ENCODE peak calls at places on chromosomes 2 and 18, in ten cellular contexts. A is A549, J is NB4, Y is suprapubic skin, Z is body of pancreas, C is HCT116, H is upper lobe of left lung, M is IMR-90, L is breast epithelium, U is spleen. R is an unnamed sample.

GRCh38 chr2:59932341-59932740 is 621.1 kb downstream of the BCL11A start:
- DNase-seq in A (no peak), J (no peak), Y (no peak), Z (no peak), C (no peak), H (no peak), M (no peak), L (no peak), U (no peak), R (no peak)

GRCh38 chr2:156182132-156182531 is 150.4 kb downstream of the NR4A2 start:
- DNase-seq in A (peak; percentile 15), J (peak; percentile 3), Y (no peak), Z (peak; percentile 63), C (peak; percentile 92), H (peak; percentile 58), M (no peak), L (no peak), U (no peak), R (no peak)

GRCh38 chr18:7577706-7578105 is 10.6 kb downstream of the PTPRM start:
- DNase-seq in A (peak; percentile 39), J (no peak), Y (no peak), Z (no peak), C (no peak), H (no peak), M (peak; percentile 68), L (no peak), U (no peak), R (no peak)

GRCh38 chr2:106144621-106145331 is 49.3 kb downstream of the UXS1 start:
- DNase-seq in A (no peak), J (no peak), Y (no peak), Z (no peak), C (no peak), H (no peak), M (no peak), L (no peak), U (no peak), R (no peak)

GRCh38 chr2:45237128-45237527 is 227.9 kb upstream of the SIX2 start:
- DNase-seq in A (no peak), J (no peak), Y (no peak), Z (no peak), C (no peak), H (no peak), M (peak; percentile 55), L (no peak), U (no peak), R (no peak)

GRCh38 chr2:148888003-148888501 is 13.0 kb downstream of the KIF5C start:
- DNase-seq in A (no peak), J (peak; percentile 47), Y (no peak), Z (no peak), C (no peak), H (no peak), M (no peak), L (no peak), U (peak; percentile 79), R (no peak)

GRCh38 chr18:63774511-63774910 is 707 bp upstream of the SERPINB7 start:
- DNase-seq in A (no peak), J (no peak), Y (no peak), Z (no peak), C (no peak), H (no peak), M (no peak), L (no peak), U (no peak), R (no peak)

GRCh38 chr2:165624139-165624803 is 154.8 kb downstream of the CSRNP3 start:
- DNase-seq in A (no peak), J (no peak), Y (no peak), Z (no peak), C (no peak), H (no peak), M (no peak), L (no peak), U (no peak), R (no peak)

GRCh38 chr2:25825238-25825637 is 53.0 kb downstream of the ASXL2 start:
- DNase-seq in A (no peak), J (peak; percentile 38), Y (no peak), Z (no peak), C (no peak), H (no peak), M (no peak), L (no peak), U (no peak), R (no peak)

GRCh38 chr2:55157474-55157884 is 74.6 kb downstream of the CLHC1 start:
- DNase-seq in A (no peak), J (no peak), Y (no peak), Z (peak; percentile 52), C (no peak), H (no peak), M (peak; percentile 63), L (no peak), U (no peak), R (no peak)

DNA sequence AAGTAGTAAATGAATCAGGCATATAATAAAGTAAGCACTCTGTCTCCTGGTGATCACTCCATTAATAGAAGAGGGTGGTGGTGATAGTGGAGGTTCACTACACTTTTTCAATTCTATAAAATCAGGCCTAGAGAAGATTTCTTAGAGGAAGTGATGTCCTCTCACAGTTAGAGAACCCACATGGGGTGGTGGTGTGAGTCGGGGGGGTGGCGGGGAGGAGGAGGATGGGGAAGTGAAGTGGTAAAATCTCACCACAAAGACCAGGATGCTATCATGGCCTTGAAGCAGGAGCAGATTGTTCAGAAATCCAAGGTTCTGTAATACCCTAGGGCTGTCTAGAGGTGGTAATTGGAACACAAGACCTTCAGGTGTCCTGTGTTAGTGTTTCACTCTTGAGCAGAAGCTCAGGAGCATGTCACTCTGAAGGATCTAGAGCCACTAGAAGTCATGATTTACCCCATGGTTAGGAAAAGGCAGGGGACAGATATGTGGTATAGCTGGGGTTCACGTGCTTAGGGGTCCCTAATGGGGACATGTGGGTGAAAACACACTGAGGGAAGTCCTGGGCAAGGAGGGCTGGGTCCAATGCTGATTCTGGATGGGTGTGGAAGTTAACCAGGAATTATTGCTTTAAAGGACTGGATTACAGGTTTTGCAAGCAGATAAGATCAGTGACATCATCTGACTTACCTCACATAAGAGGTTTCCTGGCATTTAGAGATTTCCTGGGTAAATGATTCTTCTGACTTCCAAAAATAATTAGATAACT is 31.0 kb downstream of the RNF125 start:
- DNase-seq in A (peak; percentile 9), J (peak; percentile 91), Y (no peak), Z (no peak), C (no peak), H (peak; percentile 66), M (no peak), L (no peak), U (peak; percentile 89), R (no peak)
- H3K4me3 ChIP-seq in A (no peak overlapping the region), J (peak overlapping the region; percentile 14), Y (no peak overlapping the region), Z (no peak overlapping the region), C (no peak overlapping the region), H (no peak overlapping the region), M (no peak overlapping the region), L (no peak overlapping the region), U (no peak overlapping the region), R (no peak overlapping the region)

DNA sequence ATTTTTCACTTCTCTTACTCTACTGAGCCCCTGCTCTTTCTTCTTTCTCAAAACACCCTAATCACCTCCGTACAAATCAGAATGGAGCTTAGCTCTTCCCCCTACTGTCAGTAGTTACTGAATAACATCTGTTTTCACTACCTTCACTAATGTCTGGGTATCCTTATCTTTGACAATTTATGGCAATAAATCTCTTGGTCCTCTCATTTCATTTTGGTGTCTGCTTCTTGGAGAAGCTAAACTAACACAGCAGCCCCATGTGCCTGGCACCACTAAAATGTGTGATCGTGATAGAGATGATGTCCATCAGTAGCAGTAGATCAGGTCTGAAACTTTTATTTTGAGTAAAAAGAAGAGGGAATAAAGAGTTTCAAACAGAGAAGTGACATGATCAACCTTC is 496.5 kb downstream of the PID1 start:
- DNase-seq in A (no peak), J (no peak), Y (no peak), Z (no peak), C (no peak), H (no peak), M (no peak), L (no peak), U (no peak), R (no peak)
- TF ChIP-seq POLR2A in A (no peak), J (no peak), Y (no peak), Z (no peak), C (no peak), H (no peak), M (no peak), L (no peak), U (no peak), R (no peak)

GRCh38 chr2:236209535-236209934 is 41.3 kb upstream of the GBX2 start:
- DNase-seq in A (no peak), J (no peak), Y (no peak), Z (no peak), C (peak; percentile 27), H (no peak), M (no peak), L (no peak), U (no peak), R (no peak)
- TF ChIP-seq CTCF in A (no peak), J (no peak), Y (no peak), Z (no peak), C (no peak), H (no peak), M (no peak), L (no peak), U (no peak), R (no peak)

DNA sequence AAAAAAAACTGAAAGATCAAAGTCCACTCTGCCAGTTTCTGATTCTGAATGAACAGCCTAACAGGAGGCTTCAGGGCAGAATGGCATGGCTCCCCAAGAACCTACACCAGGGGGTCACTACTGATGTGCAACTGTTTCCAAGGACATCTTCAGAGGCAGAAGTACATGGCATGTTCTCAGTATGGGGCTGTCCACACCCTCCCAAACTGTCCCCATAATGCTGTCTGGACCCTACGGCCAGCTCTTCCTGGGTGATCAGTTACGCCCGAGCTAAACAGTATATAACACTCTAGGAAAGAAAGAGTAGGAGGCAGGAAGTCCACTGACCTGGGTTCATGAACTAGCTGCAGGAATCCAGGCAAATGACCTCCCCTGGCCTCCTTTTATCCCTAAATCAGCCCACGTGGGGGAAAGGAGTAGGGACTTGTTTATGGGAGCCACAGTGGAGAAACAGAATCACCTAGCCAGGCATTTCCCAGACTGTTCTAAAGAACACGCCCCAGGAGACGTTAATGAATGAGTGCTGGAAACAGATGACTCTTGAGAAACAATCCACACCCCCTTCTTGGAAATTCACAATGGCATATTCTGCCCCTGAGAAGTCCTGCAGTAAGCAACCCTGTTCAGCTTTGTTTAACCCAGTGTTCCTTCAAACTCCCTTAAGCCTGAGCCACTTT is 2.5 kb downstream of the TMBIM1 start:
- DNase-seq in A (no peak), J (no peak), Y (peak; percentile 66), Z (peak; percentile 55), C (no peak), H (peak; percentile 63), M (peak; percentile 36), L (no peak), U (no peak), R (peak; percentile 83)
- H3K4me3 ChIP-seq in A (no peak overlapping the region), J (no peak overlapping the region), Y (peak overlapping the region; percentile 73), Z (no peak overlapping the region), C (no peak overlapping the region), H (peak overlapping the region; percentile 91), M (no peak overlapping the region), L (peak overlapping the region; percentile 72), U (no peak overlapping the region), R (no peak overlapping the region)

R was measured in lower leg skin.